ENCODE peak calls at places on chromosomes 3 and 15, in seven cellular contexts. P is adrenal gland, E is AG09309, Q is A673, N is tibial artery, K is AG10803, Z is mesothelial cell of epicardium. M is an unnamed sample.

GRCh38 chr3:143041901-143042300 is 40.5 kb downstream of the U2SURP start:
- DNase-seq in P (no peak), E (no peak), Q (no peak), N (no peak), K (no peak), Z (no peak), M (no peak)

GRCh38 chr15:66038387-66039116 is 169.3 kb downstream of the RAB11A start:
- DNase-seq in P (no peak), E (no peak), Q (peak), N (no peak), K (no peak), Z (no peak), M (no peak)

GRCh38 chr3:3110749-3111361 is 681 bp upstream of the IL5RA start:
- DNase-seq in P (no peak), E (no peak), Q (no peak), N (no peak), K (no peak), Z (no peak), M (no peak)

GRCh38 chr15:100049483-100049882 is 292.3 kb downstream of the ADAMTS17 start:
- DNase-seq in P (no peak), E (no peak), Q (no peak), N (no peak), K (no peak), Z (no peak), M (no peak)

GRCh38 chr3:68751883-68752282 is 180.5 kb downstream of the TAFA4 start:
- DNase-seq in P (no peak), E (no peak), Q (no peak), N (no peak), K (no peak), Z (no peak), M (no peak)

GRCh38 chr15:44537728-44538240 is 837 bp downstream of the EIF3J start:
- DNase-seq in P (no peak), E (no peak), Q (no peak), N (no peak), K (peak), Z (no peak), M (no peak)

GRCh38 chr15:44381223-44381622 is 46.2 kb upstream of the CTDSPL2 start:
- DNase-seq in P (no peak), E (no peak), Q (no peak), N (no peak), K (peak), Z (no peak), M (no peak)

GRCh38 chr3:182330647-182331046 is 462.7 kb upstream of the ATP11B start:
- DNase-seq in P (no peak), E (no peak), Q (no peak), N (no peak), K (no peak), Z (no peak), M (no peak)

GRCh38 chr3:81744366-81744765 is 17.1 kb downstream of the GBE1 start:
- DNase-seq in P (peak), E (peak), Q (peak), N (no peak), K (peak), Z (no peak), M (no peak)

GRCh38 chr15:67884514-67885225 is 44.8 kb upstream of the RNU6-1 start:
- DNase-seq in P (peak), E (peak), Q (peak), N (peak), K (peak), Z (peak), M (peak)

GRCh38 chr3:1007890-1008289 is 84.9 kb upstream of the CNTN6 start:
- DNase-seq in P (no peak), E (no peak), Q (peak), N (no peak), K (peak), Z (no peak), M (no peak)

GRCh38 chr15:60054472-60054871 is 50.4 kb downstream of the FOXB1 start:
- DNase-seq in P (no peak), E (no peak), Q (no peak), N (no peak), K (no peak), Z (no peak), M (no peak)

GRCh38 chr3:140056047-140056446 is 121.1 kb downstream of the CLSTN2 start:
- DNase-seq in P (no peak), E (no peak), Q (peak), N (no peak), K (no peak), Z (no peak), M (no peak)

GRCh38 chr15:68536331-68537095 is 42.3 kb upstream of the CORO2B start:
- DNase-seq in P (no peak), E (peak), Q (no peak), N (no peak), K (peak), Z (no peak), M (no peak)

GRCh38 chr3:117439812-117440211 is 730.2 kb downstream of the TUSC7 start:
- DNase-seq in P (no peak), E (no peak), Q (peak), N (no peak), K (peak), Z (no peak), M (no peak)

GRCh38 chr3:114466251-114466650 is 172.4 kb downstream of the TIGIT start:
- DNase-seq in P (no peak), E (no peak), Q (no peak), N (no peak), K (no peak), Z (no peak), M (no peak)

GRCh38 chr3:127074900-127075360 is 92.0 kb downstream of the PLXNA1 start:
- DNase-seq in P (peak), E (peak), Q (peak), N (peak), K (peak), Z (no peak), M (no peak)

GRCh38 chr3:64802460-64802859 is 114.7 kb upstream of the ADAMTS9 start:
- DNase-seq in P (no peak), E (no peak), Q (no peak), N (no peak), K (no peak), Z (no peak), M (no peak)

GRCh38 chr3:120597445-120598049 is 1.4 kb downstream of the NDUFB4 start:
- DNase-seq in P (no peak), E (no peak), Q (no peak), N (no peak), K (no peak), Z (no peak), M (no peak)

GRCh38 chr3:16468114-16469098 is 45.1 kb downstream of the RFTN1 start:
- DNase-seq in P (no peak), E (no peak), Q (peak), N (peak), K (no peak), Z (no peak), M (no peak)

GRCh38 chr15:63793046-63793483 is 40.7 kb downstream of the HERC1 start:
- DNase-seq in P (no peak), E (no peak), Q (no peak), N (no peak), K (no peak), Z (no peak), M (no peak)

GRCh38 chr3:83023050-83023449 is 1261.6 kb upstream of the GBE1 start:
- DNase-seq in P (no peak), E (no peak), Q (no peak), N (no peak), K (no peak), Z (peak), M (no peak)

GRCh38 chr15:40081691-40082194 is 26.9 kb downstream of the BMF start:
- DNase-seq in P (peak), E (no peak), Q (peak), N (peak), K (peak), Z (no peak), M (no peak)

GRCh38 chr15:88738796-88739195 is 64.4 kb upstream of the ACAN start:
- DNase-seq in P (no peak), E (no peak), Q (no peak), N (no peak), K (no peak), Z (no peak), M (no peak)

GRCh38 chr3:78878011-78878410 is 889.8 kb downstream of the ROBO1 start:
- DNase-seq in P (no peak), E (no peak), Q (no peak), N (no peak), K (peak), Z (no peak), M (no peak)

GRCh38 chr3:195823998-195824397 is 12.3 kb upstream of the MUC4 start:
- DNase-seq in P (no peak), E (no peak), Q (no peak), N (no peak), K (no peak), Z (no peak), M (no peak)

GRCh38 chr3:4531478-4532025 is 38.4 kb downstream of the ITPR1 start:
- DNase-seq in P (no peak), E (no peak), Q (no peak), N (no peak), K (no peak), Z (no peak), M (no peak)

GRCh38 chr15:85941186-85941855 is 138.3 kb upstream of the AGBL1 start:
- DNase-seq in P (peak), E (no peak), Q (no peak), N (no peak), K (peak), Z (no peak), M (no peak)

GRCh38 chr15:101445562-101446526 is 43.7 kb downstream of the PCSK6 start:
- DNase-seq in P (no peak), E (no peak), Q (peak), N (no peak), K (peak), Z (no peak), M (no peak)

GRCh38 chr3:121942116-121942786 is 48.0 kb downstream of the SLC15A2 start:
- DNase-seq in P (no peak), E (no peak), Q (no peak), N (no peak), K (no peak), Z (no peak), M (no peak)

GRCh38 chr15:59636184-59636583 is 21.1 kb downstream of the GTF2A2 start:
- DNase-seq in P (no peak), E (no peak), Q (no peak), N (no peak), K (no peak), Z (no peak), M (no peak)

GRCh38 chr3:72081456-72081855 is 296.5 kb upstream of the PROK2 start:
- DNase-seq in P (no peak), E (no peak), Q (no peak), N (no peak), K (no peak), Z (no peak), M (no peak)

GRCh38 chr15:41979493-41980266 is 7.3 kb upstream of the EHD4 start:
- DNase-seq in P (no peak), E (no peak), Q (no peak), N (peak), K (no peak), Z (no peak), M (no peak)

GRCh38 chr3:46368569-46368968 is 2.2 kb upstream of the CCR5 start:
- DNase-seq in P (peak), E (no peak), Q (no peak), N (peak), K (no peak), Z (no peak), M (no peak)

GRCh38 chr3:141737108-141737507 is 990 bp upstream of the RNF7 start:
- DNase-seq in P (no peak), E (no peak), Q (no peak), N (no peak), K (no peak), Z (no peak), M (no peak)

GRCh38 chr15:25839638-25840156 is 23.4 kb downstream of the ATP10A start:
- DNase-seq in P (no peak), E (no peak), Q (no peak), N (no peak), K (no peak), Z (no peak), M (no peak)

GRCh38 chr15:74995779-74996765 is 709 bp downstream of the SCAMP5 start:
- DNase-seq in P (peak), E (no peak), Q (no peak), N (no peak), K (no peak), Z (peak), M (no peak)

GRCh38 chr3:14803101-14803980 is 15.4 kb upstream of the FGD5 start:
- DNase-seq in P (no peak), E (no peak), Q (no peak), N (peak), K (peak), Z (no peak), M (no peak)

GRCh38 chr15:84747423-84748273 is 744 bp upstream of the ZNF592 start:
- DNase-seq in P (peak), E (no peak), Q (peak), N (peak), K (peak), Z (peak), M (no peak)

GRCh38 chr3:182413061-182413460 is 380.2 kb upstream of the ATP11B start:
- DNase-seq in P (no peak), E (no peak), Q (no peak), N (no peak), K (no peak), Z (no peak), M (no peak)

GRCh38 chr3:55167586-55168317 is 239.9 kb upstream of the LRTM1 start:
- DNase-seq in P (no peak), E (no peak), Q (no peak), N (no peak), K (peak), Z (no peak), M (no peak)

GRCh38 chr3:55164876-55165275 is 237.0 kb upstream of the LRTM1 start:
- DNase-seq in P (no peak), E (no peak), Q (no peak), N (no peak), K (peak), Z (no peak), M (no peak)

GRCh38 chr3:55165704-55166103 is 237.8 kb upstream of the LRTM1 start:
- DNase-seq in P (no peak), E (no peak), Q (no peak), N (no peak), K (no peak), Z (no peak), M (no peak)

GRCh38 chr3:55165278-55165677 is 237.4 kb upstream of the LRTM1 start:
- DNase-seq in P (no peak), E (no peak), Q (no peak), N (no peak), K (peak), Z (no peak), M (no peak)

GRCh38 chr3:55166577-55167555 is 239.0 kb upstream of the LRTM1 start:
- DNase-seq in P (no peak), E (no peak), Q (no peak), N (no peak), K (peak), Z (no peak), M (no peak)
- TF ChIP-seq CTCF in P (no peak), E (peak), Q (no peak), N (no peak), K (peak), Z (no peak), M (no peak)

GRCh38 chr3:50320853-50321145 is 1.7 kb downstream of the HYAL2 start:
- DNase-seq in P (no peak), E (no peak), Q (no peak), N (no peak), K (no peak), Z (no peak), M (no peak)

GRCh38 chr3:50321146-50321843 is 1.2 kb downstream of the HYAL2 start:
- DNase-seq in P (peak), E (no peak), Q (peak), N (peak), K (peak), Z (peak), M (peak)

GRCh38 chr3:50318615-50319014 is 3.9 kb downstream of the HYAL2 start:
- DNase-seq in P (no peak), E (no peak), Q (no peak), N (no peak), K (no peak), Z (no peak), M (no peak)

GRCh38 chr3:50319181-50319871 is 3.2 kb downstream of the HYAL2 start:
- DNase-seq in P (no peak), E (no peak), Q (no peak), N (no peak), K (no peak), Z (no peak), M (no peak)

GRCh38 chr3:50319872-50320625 is 2.5 kb downstream of the HYAL2 start:
- DNase-seq in P (no peak), E (no peak), Q (no peak), N (no peak), K (no peak), Z (no peak), M (no peak)
- TF ChIP-seq CTCF in P (no peak), E (no peak), Q (no peak), N (no peak), K (no peak), Z (no peak), M (no peak)

GRCh38 chr3:184965639-184966430 is 153.9 kb downstream of the VPS8 start:
- DNase-seq in P (no peak), E (no peak), Q (no peak), N (no peak), K (no peak), Z (no peak), M (no peak)
- TF ChIP-seq CTCF in P (no peak), E (no peak), Q (no peak), N (no peak), K (no peak), Z (no peak), M (no peak)

GRCh38 chr3:41448396-41448795 is 249.1 kb downstream of the CTNNB1 start:
- DNase-seq in P (no peak), E (no peak), Q (no peak), N (no peak), K (no peak), Z (no peak), M (no peak)

GRCh38 chr3:41447701-41448100 is 248.4 kb downstream of the CTNNB1 start:
- DNase-seq in P (no peak), E (no peak), Q (no peak), N (no peak), K (no peak), Z (no peak), M (no peak)

GRCh38 chr3:41450416-41451231 is 251.3 kb downstream of the CTNNB1 start:
- DNase-seq in P (no peak), E (no peak), Q (no peak), N (no peak), K (no peak), Z (no peak), M (no peak)
- TF ChIP-seq CTCF in P (no peak), E (peak), Q (no peak), N (no peak), K (peak), Z (no peak), M (no peak)

DNA sequence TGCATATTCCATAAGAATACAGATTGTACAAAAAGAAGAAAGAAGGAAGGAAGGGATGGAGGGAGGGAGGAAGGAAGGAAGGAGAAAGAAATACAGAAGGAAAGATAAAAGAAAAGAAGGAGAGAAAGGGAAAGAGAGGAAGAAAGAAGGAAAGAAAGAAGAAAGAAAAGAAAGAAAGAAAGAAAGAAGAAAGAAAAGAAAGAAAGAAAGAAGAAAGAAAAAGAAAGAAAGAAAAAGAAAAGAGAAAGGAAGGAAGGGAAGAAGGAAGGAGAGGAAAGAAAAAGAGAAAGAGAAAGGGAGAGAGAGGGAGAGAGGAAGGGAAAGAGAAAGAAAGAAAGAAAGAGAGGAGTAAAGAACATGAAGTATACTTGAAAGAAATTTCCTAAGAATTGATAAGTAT is 577.9 kb upstream of the ALCAM start:
- DNase-seq in P (no peak), E (no peak), Q (no peak), N (no peak), K (no peak), Z (no peak), M (no peak)
- TF ChIP-seq CTCF in P (no peak), E (no peak), Q (no peak), N (no peak), K (no peak), Z (no peak), M (no peak)

GRCh38 chr3:105365536-105366301 is 990 bp upstream of the ALCAM start:
- DNase-seq in P (peak), E (no peak), Q (peak), N (no peak), K (peak), Z (no peak), M (no peak)
- TF ChIP-seq CTCF in P (no peak), E (peak), Q (no peak), N (no peak), K (no peak), Z (no peak), M (no peak)